ENCODE peak calls at places on chromosomes 13 and 19, in nine cellular contexts. F is stimulated activated CD4-positive, alpha-beta T cell treated with anti-CD3 and anti-CD28 coated beads, Interleukin-2, amount 100 ng/mL, for 48 hours; X is B cell; S is neural progenitor cell; U is NCI-H2081; E is foreskin fibroblast; B is fibroblast of mammary gland; W is mucosa of gallbladder; T is NCI-H1417 treated with DMSO at 0.1 percent for 48 hours. C is an unnamed sample.

GRCh38 chr13:32425158-32425557 is 2.8 kb downstream of the N4BP2L1 start:
- DNase-seq in U (no peak), E (no peak), W (no peak), T (no peak), F (no peak), S (no peak), B (no peak), X (no peak), C (no peak)

GRCh38 chr19:38378866-38379265 is 4.5 kb downstream of the PSMD8 start:
- DNase-seq in U (no peak), F (no peak), X (no peak), S (no peak), W (no peak), B (peak), T (no peak), E (no peak), C (no peak)

GRCh38 chr19:10505583-10506229 is 2.5 kb upstream of the KEAP1 start:
- DNase-seq in U (no peak), B (peak), X (peak), W (peak), T (no peak), F (peak), E (peak), S (peak), C (peak)

GRCh38 chr13:76153239-76153638 is 517.1 kb downstream of the LMO7 start:
- DNase-seq in E (no peak), U (no peak), T (no peak), X (no peak), S (no peak), B (no peak), W (no peak), F (no peak), C (no peak)

GRCh38 chr13:23983671-23984070 is 86.4 kb upstream of the C1QTNF9B start:
- DNase-seq in F (no peak), U (no peak), S (no peak), T (no peak), W (no peak), X (no peak), E (no peak), B (no peak), C (no peak)

GRCh38 chr13:25977216-25977615 is 74.6 kb downstream of the SHISA2 start:
- DNase-seq in T (no peak), B (no peak), X (no peak), F (no peak), S (peak), U (peak), W (no peak), E (no peak), C (no peak)

GRCh38 chr19:7673995-7674667 is 2.8 kb upstream of the MCEMP1 start:
- DNase-seq in F (peak), B (peak), W (peak), U (peak), E (peak), T (no peak), S (peak), X (no peak), C (peak)

GRCh38 chr19:42480335-42481095 is 37.8 kb upstream of the CXCL17 start:
- DNase-seq in T (no peak), F (no peak), U (no peak), W (peak), S (no peak), B (peak), E (peak), X (no peak), C (peak)

GRCh38 chr19:10780368-10780767 is 55.6 kb downstream of the TMED1 start:
- DNase-seq in W (peak), X (no peak), T (no peak), U (no peak), S (no peak), E (no peak), B (peak), F (no peak), C (peak)

GRCh38 chr13:29573190-29573589 is 22.3 kb downstream of the SLC7A1 start:
- DNase-seq in X (peak), U (no peak), S (no peak), T (no peak), E (peak), W (peak), B (peak), F (no peak), C (peak)

GRCh38 chr13:87671031-87671823 is at the start of gene SLITRK5:
- DNase-seq in E (peak), U (peak), W (peak), B (peak), S (peak), F (peak), X (peak), T (peak), C (peak)

GRCh38 chr13:41767801-41768200 is 193.1 kb downstream of the VWA8 start:
- DNase-seq in F (no peak), W (no peak), T (no peak), S (no peak), X (no peak), E (no peak), U (no peak), B (peak), C (peak)

GRCh38 chr19:11479470-11480080 is 1.3 kb downstream of the ELAVL3 start:
- DNase-seq in S (peak), X (peak), B (peak), W (no peak), T (peak), U (peak), F (peak), E (no peak), C (no peak)

C was measured in EH.